ENCODE peak calls at places on chromosome 21, in six cellular contexts. G, Q, X, F, V and P are unnamed samples.

GRCh38 chr21:42213082-42213774 is 5.7 kb upstream of the ABCG1 start:
- DNase-seq in X (no peak), G (no peak), F (no peak), V (no peak), Q (no peak), P (no peak)

GRCh38 chr21:42232176-42232825 is 13.4 kb downstream of the ABCG1 start:
- DNase-seq in V (no peak), F (peak; percentile 27), X (no peak), G (no peak), Q (peak; percentile 19), P (no peak)

GRCh38 chr21:46317710-46318463 is 5.8 kb downstream of the C21orf58 start:
- DNase-seq in X (peak; percentile 48), G (no peak), F (no peak), V (no peak), Q (no peak), P (no peak)

GRCh38 chr21:35646606-35647005 is 413.7 kb downstream of the SETD4 start:
- DNase-seq in Q (no peak), X (no peak), F (no peak), G (no peak), V (no peak), P (no peak)

GRCh38 chr21:39317134-39318090 is 4.0 kb upstream of the BRWD1 start:
- DNase-seq in Q (no peak), F (no peak), X (no peak), G (no peak), V (no peak), P (no peak)

GRCh38 chr21:17466166-17466565 is 46.7 kb upstream of the CXADR start:
- DNase-seq in V (no peak), F (no peak), Q (no peak), X (no peak), G (no peak), P (no peak)

GRCh38 chr21:44714905-44715304 is 3.5 kb upstream of the TSPEAR start:
- DNase-seq in F (no peak), V (no peak), G (no peak), Q (no peak), X (no peak), P (no peak)

GRCh38 chr21:45284456-45284741 is 3.3 kb downstream of the POFUT2 start:
- DNase-seq in G (no peak), V (no peak), X (no peak), Q (no peak), F (no peak), P (no peak)

GRCh38 chr21:46188226-46189212 is 4.3 kb upstream of the SPATC1L start:
- DNase-seq in X (peak; percentile 66), F (no peak), V (no peak), Q (no peak), G (no peak), P (no peak)

GRCh38 chr21:33825898-33826297 is 89.7 kb downstream of the ATP5PO start:
- DNase-seq in X (no peak), F (no peak), Q (no peak), G (no peak), V (no peak), P (no peak)

GRCh38 chr21:38504056-38504455 is 5.8 kb upstream of the ERG start:
- DNase-seq in V (no peak), X (no peak), Q (no peak), F (no peak), G (no peak), P (no peak)

GRCh38 chr21:46155514-46156377 is at the start of gene FTCD:
- DNase-seq in F (no peak), Q (no peak), X (no peak), V (no peak), G (no peak), P (no peak)

GRCh38 chr21:32334980-32335471 is 36.4 kb downstream of the MRAP start:
- DNase-seq in G (no peak), F (no peak), X (no peak), V (no peak), Q (no peak), P (no peak)

GRCh38 chr21:33732038-33732437 is 89.7 kb downstream of the ITSN1 start:
- DNase-seq in V (no peak), X (no peak), Q (no peak), G (no peak), F (no peak), P (no peak)

GRCh38 chr21:36698160-36699025 is 522 bp upstream of the SIM2 start:
- DNase-seq in F (no peak), Q (peak; percentile 77), G (no peak), V (no peak), X (no peak), P (no peak)